ENCODE peak calls at places on chromosome 15, in five cellular contexts. N is HepG2, H is K562, I is SK-N-SH, V is GM12878. M is an unnamed sample.
A peak's percentile ranks its signal among the peaks of the same experiment; 100 is the strongest.

GRCh38 chr15:66211670-66212455 is 41.7 kb downstream of the MEGF11 start:
- DNase-seq in N (no peak), H (no peak), I (no peak), V (no peak), M (no peak)

GRCh38 chr15:24292837-24293236 is 382.7 kb upstream of the NPAP1 start:
- DNase-seq in N (no peak), H (no peak), I (no peak), V (no peak), M (no peak)

GRCh38 chr15:99502182-99502581 is 63.6 kb upstream of the MEF2A start:
- DNase-seq in N (no peak), H (no peak), I (no peak), V (peak; percentile 90), M (no peak)

GRCh38 chr15:90451215-90451850 is 63.3 kb downstream of the IQGAP1 start:
- DNase-seq in N (no peak), H (no peak), I (no peak), V (no peak), M (no peak)

GRCh38 chr15:65042776-65043322 is 2.3 kb upstream of the SLC51B start:
- DNase-seq in N (no peak), H (no peak), I (no peak), V (no peak), M (no peak)

GRCh38 chr15:68620721-68621528 is 42.1 kb downstream of the CORO2B start:
- DNase-seq in N (no peak), H (no peak), I (no peak), V (no peak), M (no peak)

GRCh38 chr15:58043192-58043903 is 22.2 kb downstream of the ALDH1A2 start:
- DNase-seq in N (peak; percentile 27), H (peak; percentile 45), I (no peak), V (no peak), M (no peak)

GRCh38 chr15:33209575-33210519 is 15.3 kb upstream of the FMN1 start:
- DNase-seq in N (no peak), H (no peak), I (no peak), V (no peak), M (peak; percentile 31)

GRCh38 chr15:58396181-58396580 is 35.6 kb upstream of the LIPC start:
- DNase-seq in N (no peak), H (no peak), I (no peak), V (no peak), M (no peak)

GRCh38 chr15:38414351-38414750 is 39.6 kb upstream of the FAM98B start:
- DNase-seq in N (peak; percentile 30), H (peak; percentile 14), I (peak; percentile 54), V (no peak), M (no peak)

GRCh38 chr15:70617076-70617910 is 146.1 kb downstream of the UACA start:
- DNase-seq in N (peak; percentile 98), H (no peak), I (no peak), V (no peak), M (peak; percentile 0)

GRCh38 chr15:51735211-51735610 is 2.2 kb downstream of the LYSMD2 start:
- DNase-seq in N (no peak), H (no peak), I (peak; percentile 33), V (no peak), M (no peak)

GRCh38 chr15:57525581-57525980 is 66.1 kb upstream of the MYZAP start:
- DNase-seq in N (no peak), H (no peak), I (no peak), V (no peak), M (no peak)

GRCh38 chr15:49731187-49731828 is 110.5 kb downstream of the DTWD1 start:
- DNase-seq in N (no peak), H (no peak), I (no peak), V (no peak), M (no peak)

GRCh38 chr15:71272932-71273331 is 157.7 kb downstream of the THSD4 start:
- DNase-seq in N (no peak), H (no peak), I (no peak), V (no peak), M (no peak)

GRCh38 chr15:22786868-22787698 is 639 bp downstream of the NIPA1 start:
- DNase-seq in N (peak; percentile 10), H (peak; percentile 70), I (peak; percentile 66), V (no peak), M (no peak)

GRCh38 chr15:80026754-80027153 is 32.7 kb upstream of the ZFAND6 start:
- DNase-seq in N (no peak), H (no peak), I (no peak), V (no peak), M (peak; percentile 70)

GRCh38 chr15:48557335-48557734 is 88.2 kb downstream of the FBN1 start:
- DNase-seq in N (no peak), H (no peak), I (no peak), V (no peak), M (no peak)

GRCh38 chr15:98786706-98787105 is 138.4 kb downstream of the IGF1R start:
- DNase-seq in N (no peak), H (no peak), I (no peak), V (no peak), M (no peak)

GRCh38 chr15:92395176-92395521 is 1.5 kb downstream of the ST8SIA2 start:
- DNase-seq in N (no peak), H (no peak), I (no peak), V (no peak), M (no peak)

GRCh38 chr15:92395557-92395956 is 1.9 kb downstream of the ST8SIA2 start:
- DNase-seq in N (no peak), H (no peak), I (no peak), V (no peak), M (no peak)

GRCh38 chr15:92393994-92394326 is 279 bp downstream of the ST8SIA2 start:
- DNase-seq in N (no peak), H (no peak), I (no peak), V (no peak), M (no peak)

GRCh38 chr15:92393287-92393993 is at the start of gene ST8SIA2:
- DNase-seq in N (no peak), H (no peak), I (peak; percentile 90), V (no peak), M (peak; percentile 8)

GRCh38 chr15:92394327-92395175 is 870 bp downstream of the ST8SIA2 start:
- DNase-seq in N (no peak), H (no peak), I (peak; percentile 87), V (no peak), M (no peak)
- H3K4me3 ChIP-seq in N (no peak overlapping the region), H (no peak overlapping the region), I (no peak overlapping the region), V (no peak overlapping the region), M (no peak overlapping the region)

GRCh38 chr15:44075535-44075934 is 119.5 kb downstream of the FRMD5 start:
- DNase-seq in N (no peak), H (no peak), I (no peak), V (no peak), M (no peak)
- TF ChIP-seq GABPA in N (no peak), H (no peak), I (no peak), V (no peak), M (no peak)

GRCh38 chr15:40163657-40164416 is 3.0 kb downstream of the BUB1B start:
- DNase-seq in N (no peak), H (no peak), I (no peak), V (no peak), M (no peak)

GRCh38 chr15:40161693-40162401 is 978 bp downstream of the BUB1B start:
- DNase-seq in N (no peak), H (peak; percentile 32), I (no peak), V (no peak), M (no peak)

GRCh38 chr15:40160689-40161688 is at the start of gene BUB1B:
- DNase-seq in N (peak; percentile 95), H (peak; percentile 96), I (peak; percentile 90), V (peak; percentile 88), M (peak; percentile 96)

GRCh38 chr15:40160021-40160420 is 848 bp upstream of the BUB1B start:
- DNase-seq in N (no peak), H (no peak), I (no peak), V (no peak), M (no peak)

GRCh38 chr15:40162552-40162951 is 1.7 kb downstream of the BUB1B start:
- DNase-seq in N (no peak), H (no peak), I (no peak), V (no peak), M (no peak)
- H3K4me3 ChIP-seq in N (peak overlapping the region; percentile 77), H (peak overlapping the region; percentile 68), I (peak overlapping the region; percentile 86), V (peak overlapping the region; percentile 91), M (peak overlapping the region; percentile 82)

GRCh38 chr15:40292246-40292645 is 9.4 kb upstream of the ANKRD63 start:
- DNase-seq in N (no peak), H (no peak), I (no peak), V (no peak), M (no peak)

GRCh38 chr15:40293006-40293405 is 10.1 kb upstream of the ANKRD63 start:
- DNase-seq in N (no peak), H (no peak), I (no peak), V (no peak), M (no peak)

GRCh38 chr15:40289140-40289775 is 6.4 kb upstream of the ANKRD63 start:
- DNase-seq in N (no peak), H (no peak), I (no peak), V (no peak), M (no peak)

GRCh38 chr15:40290540-40291087 is 7.8 kb upstream of the ANKRD63 start:
- DNase-seq in N (no peak), H (no peak), I (no peak), V (no peak), M (no peak)

DNA sequence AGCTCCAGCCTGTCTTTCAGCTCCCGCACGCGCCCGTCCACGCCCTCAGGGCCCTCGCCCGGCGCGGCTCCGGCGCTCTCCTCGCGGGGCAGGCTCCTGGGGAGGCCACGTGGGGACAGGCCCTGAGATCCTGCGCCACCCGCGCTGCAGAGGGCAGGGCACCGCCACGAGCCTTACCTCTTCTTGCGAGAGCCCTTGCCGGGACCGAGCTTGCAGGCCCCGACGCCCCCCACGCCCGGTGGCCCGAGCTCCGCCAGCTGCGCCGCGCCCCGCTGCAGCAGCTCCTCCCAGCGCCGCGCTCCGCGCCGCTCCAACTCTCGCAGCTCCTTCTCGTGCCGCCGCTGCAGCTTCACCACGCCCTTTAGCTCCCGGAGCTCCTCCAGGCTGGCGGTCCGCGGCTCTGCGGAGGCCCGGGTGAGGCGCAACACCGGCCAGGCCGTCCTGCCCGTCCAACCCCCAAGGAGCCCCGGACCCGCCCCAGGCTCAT is 8.3 kb upstream of the ANKRD63 start:
- DNase-seq in N (no peak), H (peak; percentile 74), I (peak; percentile 81), V (no peak), M (no peak)
- TF ChIP-seq GABPA in N (no peak), H (no peak), I (no peak), V (no peak), M (no peak)

DNA sequence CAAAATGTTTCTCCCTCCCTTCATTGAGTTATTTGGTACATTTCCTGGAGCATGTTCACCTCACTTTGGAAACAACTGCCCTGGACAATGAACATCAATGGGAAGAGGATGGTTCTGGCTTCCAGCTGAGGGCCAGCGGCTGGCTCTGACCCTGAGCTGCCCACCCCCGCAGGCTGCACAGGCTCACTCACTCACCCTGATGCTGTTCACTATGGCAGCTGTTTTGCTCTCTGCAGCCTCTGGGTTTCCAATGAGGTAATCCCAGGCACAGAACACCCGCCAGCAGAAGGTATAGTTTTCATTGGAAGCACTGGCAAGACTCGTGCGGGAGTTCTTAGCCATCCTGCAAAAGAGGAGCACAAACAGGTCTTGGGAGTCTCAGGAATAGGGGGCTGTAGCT is 17.8 kb downstream of the TMC3 start:
- DNase-seq in N (no peak), H (no peak), I (no peak), V (no peak), M (no peak)
- H3K4me3 ChIP-seq in N (no peak overlapping the region), H (no peak overlapping the region), I (no peak overlapping the region), V (no peak overlapping the region), M (no peak overlapping the region)